ENCODE peak calls at places on chromosomes 7 and 10, in seven cellular contexts. E, I, C, D, S, L and Q are unnamed samples.

GRCh38 chr7:8258734-8259133 is 3.2 kb downstream of the ICA1 start:
- DNase-seq in E (no peak), I (no peak), C (no peak), D (no peak), S (no peak), L (no peak), Q (no peak)

GRCh38 chr10:61975107-61975932 is 73.8 kb downstream of the ARID5B start:
- DNase-seq in E (no peak), I (peak; percentile 32), C (peak; percentile 8), D (no peak), S (peak; percentile 55), L (no peak), Q (no peak)

GRCh38 chr7:103811997-103812396 is 177.5 kb downstream of the RELN start:
- DNase-seq in E (no peak), I (peak; percentile 20), C (no peak), D (no peak), S (no peak), L (no peak), Q (no peak)

GRCh38 chr7:116185450-116185849 is 24.9 kb upstream of the TES start:
- DNase-seq in E (no peak), I (no peak), C (no peak), D (peak; percentile 35), S (no peak), L (no peak), Q (no peak)

GRCh38 chr10:62732841-62733653 is 71.5 kb upstream of the ADO start:
- DNase-seq in E (no peak), I (no peak), C (no peak), D (no peak), S (no peak), L (no peak), Q (no peak)

GRCh38 chr10:100346765-100347567 is at the start of gene SCD:
- DNase-seq in E (peak; percentile 93), I (peak; percentile 95), C (peak; percentile 93), D (peak; percentile 97), S (no peak), L (peak; percentile 46), Q (peak; percentile 77)

GRCh38 chr10:77156406-77156879 is 481.2 kb downstream of the KCNMA1 start:
- DNase-seq in E (no peak), I (no peak), C (peak; percentile 60), D (no peak), S (peak; percentile 46), L (no peak), Q (no peak)

GRCh38 chr10:18450298-18450697 is 201.1 kb downstream of the NSUN6 start:
- DNase-seq in E (no peak), I (no peak), C (no peak), D (no peak), S (no peak), L (no peak), Q (no peak)

GRCh38 chr7:14381306-14381705 is 391.8 kb upstream of the ETV1 start:
- DNase-seq in E (no peak), I (no peak), C (no peak), D (no peak), S (peak; percentile 13), L (no peak), Q (no peak)

GRCh38 chr10:57165671-57166070 is 804.6 kb upstream of the ZWINT start:
- DNase-seq in E (no peak), I (no peak), C (no peak), D (no peak), S (no peak), L (no peak), Q (no peak)

GRCh38 chr10:29657719-29658274 is 23.0 kb upstream of the SVIL start:
- DNase-seq in E (no peak), I (no peak), C (no peak), D (no peak), S (no peak), L (no peak), Q (no peak)

GRCh38 chr7:2956526-2957368 is 86.9 kb downstream of the CARD11 start:
- DNase-seq in E (peak; percentile 75), I (peak; percentile 30), C (peak; percentile 76), D (peak; percentile 78), S (no peak), L (no peak), Q (no peak)

GRCh38 chr10:110529596-110530011 is 31.9 kb downstream of the DUSP5 start:
- DNase-seq in E (peak; percentile 61), I (no peak), C (no peak), D (no peak), S (no peak), L (no peak), Q (no peak)

GRCh38 chr10:110531687-110532086 is 34.0 kb downstream of the DUSP5 start:
- DNase-seq in E (no peak), I (no peak), C (no peak), D (no peak), S (no peak), L (no peak), Q (no peak)

GRCh38 chr10:110528224-110528997 is 30.7 kb downstream of the DUSP5 start:
- DNase-seq in E (peak; percentile 68), I (no peak), C (no peak), D (no peak), S (no peak), L (no peak), Q (no peak)

GRCh38 chr10:110527731-110528171 is 30.0 kb downstream of the DUSP5 start:
- DNase-seq in E (peak; percentile 59), I (no peak), C (no peak), D (no peak), S (no peak), L (no peak), Q (no peak)

DNA sequence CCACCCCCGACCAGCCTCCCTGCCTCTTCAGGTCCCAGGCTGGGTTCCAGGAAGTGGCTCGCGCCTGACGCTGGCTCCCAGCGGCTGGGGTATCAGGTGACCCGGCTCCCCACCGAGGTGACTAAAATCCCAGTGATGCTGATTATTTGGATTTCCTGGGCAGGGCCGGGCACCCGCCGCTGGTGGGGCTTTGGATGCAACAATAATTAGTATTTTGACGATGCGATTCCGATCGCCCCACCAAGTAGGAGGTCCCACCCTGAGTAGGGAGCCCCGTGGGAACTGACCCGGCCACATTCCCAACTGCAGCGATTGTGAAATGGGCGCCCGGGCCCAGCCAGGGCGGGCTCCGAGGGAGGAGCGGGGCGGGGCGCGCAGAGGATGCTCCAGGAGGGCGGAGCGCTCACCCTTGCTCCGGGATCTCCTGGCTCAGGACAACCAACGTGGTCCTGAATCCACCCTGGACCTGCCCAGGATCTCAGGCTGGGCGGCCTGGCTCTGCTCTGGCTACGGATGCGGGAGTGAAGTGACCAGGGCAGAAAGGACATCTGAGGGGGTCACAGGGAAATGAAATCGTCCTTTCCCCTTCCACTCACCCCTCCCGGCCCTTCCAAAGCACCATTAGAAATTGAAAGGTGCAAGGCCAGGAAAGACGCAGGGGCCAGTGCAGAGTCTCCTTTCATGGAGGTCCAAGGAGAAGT is 32.6 kb downstream of the DUSP5 start:
- DNase-seq in E (peak; percentile 92), I (peak; percentile 70), C (peak; percentile 88), D (peak; percentile 79), S (no peak), L (no peak), Q (peak; percentile 84)
- H3K4me3 ChIP-seq in E (no peak overlapping the region), I (no peak overlapping the region), C (peak overlapping the region; percentile 37), D (peak overlapping the region; percentile 23), S (peak overlapping the region; percentile 23), L (no peak overlapping the region), Q (peak overlapping the region; percentile 3)

DNA sequence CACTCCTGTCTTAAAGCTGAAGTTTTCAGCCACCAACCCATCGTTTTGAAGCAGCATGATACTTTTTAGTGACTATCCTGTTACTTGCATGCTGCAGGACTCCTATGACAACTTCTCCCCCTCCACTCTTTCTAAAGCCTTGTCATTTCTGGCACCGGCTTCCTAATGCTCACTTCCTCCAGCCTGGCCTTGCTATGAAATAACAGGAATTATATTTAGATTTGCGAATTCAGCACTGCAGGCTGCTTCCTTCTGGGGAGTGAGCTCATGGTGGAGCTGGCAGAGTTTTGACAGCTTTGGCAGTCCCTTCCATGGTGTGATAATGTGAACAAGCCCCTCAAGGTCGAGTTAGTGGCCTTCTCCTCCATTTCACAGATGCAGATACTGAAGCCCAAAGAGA is 13.4 kb downstream of the BLNK start:
- DNase-seq in E (no peak), I (no peak), C (no peak), D (no peak), S (no peak), L (no peak), Q (no peak)
- H3K4me3 ChIP-seq in E (no peak overlapping the region), I (no peak overlapping the region), C (no peak overlapping the region), D (no peak overlapping the region), S (no peak overlapping the region), L (no peak overlapping the region), Q (no peak overlapping the region)

GRCh38 chr7:108292541-108292940 is 162.4 kb upstream of the LAMB4 start:
- DNase-seq in E (no peak), I (no peak), C (peak; percentile 22), D (no peak), S (no peak), L (no peak), Q (no peak)
- H3K4me3 ChIP-seq in E (no peak overlapping the region), I (no peak overlapping the region), C (no peak overlapping the region), D (no peak overlapping the region), S (no peak overlapping the region), L (no peak overlapping the region), Q (no peak overlapping the region)

DNA sequence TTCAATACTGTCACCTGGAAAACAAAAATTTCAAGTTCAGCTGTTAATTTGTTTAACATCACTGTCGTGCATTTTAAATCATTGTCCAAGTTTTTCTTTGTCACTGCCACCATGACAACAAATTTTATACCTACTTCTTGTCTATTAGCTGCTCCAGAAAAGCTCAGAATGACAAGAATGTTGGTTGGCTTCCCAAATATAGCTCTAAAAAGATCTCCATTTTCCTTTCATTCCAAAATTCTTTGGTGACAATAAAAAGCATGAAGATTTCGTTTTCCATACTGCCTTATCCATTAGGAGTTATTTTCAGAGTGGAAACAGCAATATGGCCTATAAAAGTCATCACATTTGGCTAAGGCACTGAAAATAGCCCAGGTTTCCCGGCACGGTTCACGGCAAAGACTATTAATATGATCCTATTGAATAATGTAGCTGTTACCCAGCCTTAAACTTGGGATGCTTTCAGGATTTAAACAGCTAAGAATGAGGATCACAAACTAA is 2.8 kb downstream of the CTTNBP2 start:
- DNase-seq in E (no peak), I (no peak), C (no peak), D (no peak), S (no peak), L (no peak), Q (no peak)
- H3K4me3 ChIP-seq in E (no peak overlapping the region), I (peak overlapping the region; percentile 11), C (no peak overlapping the region), D (no peak overlapping the region), S (no peak overlapping the region), L (no peak overlapping the region), Q (no peak overlapping the region)

GRCh38 chr7:73623798-73624668 is at the start of gene MLXIPL:
- DNase-seq in E (peak; percentile 93), I (peak; percentile 96), C (peak; percentile 78), D (peak; percentile 90), S (no peak), L (no peak), Q (peak; percentile 91)
- H3K4me3 ChIP-seq in E (peak within 1 kb of the TSS; percentile 16), I (peak within 1 kb of the TSS; percentile 82), C (peak within 1 kb of the TSS; percentile 55), D (peak within 1 kb of the TSS; percentile 40), S (no peak within 1 kb of the TSS), L (peak within 1 kb of the TSS; percentile 33), Q (peak within 1 kb of the TSS; percentile 71)

GRCh38 chr7:122310119-122311021 is 5.8 kb upstream of the FEZF1 start:
- DNase-seq in E (peak; percentile 83), I (peak; percentile 15), C (no peak), D (no peak), S (no peak), L (no peak), Q (no peak)
- H3K4me3 ChIP-seq in E (no peak overlapping the region), I (peak overlapping the region; percentile 74), C (peak overlapping the region; percentile 32), D (peak overlapping the region; percentile 2), S (peak overlapping the region; percentile 40), L (no peak overlapping the region), Q (peak overlapping the region; percentile 46)